ENCODE peak calls at places on chromosomes 3 and 15, in seven cellular contexts. I is trophoblast cell, K is mesenchymal stem cell, R is H1, C is IMR-90, P is H9, L is mesendoderm. O is an unnamed sample.

GRCh38 chr15:32799904-32800535 is 82.2 kb downstream of the GREM1 start:
- DNase-seq in R (no peak), C (no peak), I (no peak), P (no peak), K (no peak), L (no peak), O (no peak)

GRCh38 chr15:80480171-80480811 is 76.1 kb downstream of the ARNT2 start:
- DNase-seq in P (peak), R (no peak), C (no peak), I (no peak), L (peak), K (no peak), O (no peak)

GRCh38 chr3:114179575-114179974 is 723 bp upstream of the DRD3 start:
- DNase-seq in P (peak), L (peak), R (no peak), I (peak), K (peak), C (peak), O (no peak)

GRCh38 chr15:76099388-76099787 is 39.6 kb downstream of the TMEM266 start:
- DNase-seq in L (no peak), R (no peak), P (no peak), C (no peak), I (no peak), K (no peak), O (no peak)

GRCh38 chr3:87595798-87596197 is 319.4 kb upstream of the POU1F1 start:
- DNase-seq in K (no peak), R (no peak), L (no peak), P (no peak), C (no peak), I (no peak), O (no peak)

GRCh38 chr3:162729686-162730085 is 1233.1 kb downstream of the OTOL1 start:
- DNase-seq in C (peak), L (no peak), I (no peak), R (no peak), K (no peak), P (no peak), O (no peak)

GRCh38 chr3:100149130-100149529 is 34.8 kb upstream of the FILIP1L start:
- DNase-seq in I (no peak), C (no peak), P (no peak), K (no peak), L (no peak), R (no peak), O (no peak)

GRCh38 chr15:63708141-63708772 is 111.1 kb downstream of the FBXL22 start:
- DNase-seq in C (no peak), P (no peak), R (no peak), L (no peak), I (no peak), K (no peak), O (no peak)

GRCh38 chr3:15743587-15744009 is 54.2 kb downstream of the ANKRD28 start:
- DNase-seq in I (no peak), L (no peak), R (no peak), P (no peak), C (no peak), K (peak), O (no peak)

GRCh38 chr3:12246758-12247157 is 42.1 kb upstream of the PPARG start:
- DNase-seq in I (no peak), K (no peak), R (no peak), L (no peak), P (no peak), C (no peak), O (no peak)

GRCh38 chr15:67148196-67148701 is 82.8 kb downstream of the SMAD3 start:
- DNase-seq in L (no peak), R (no peak), I (peak), C (peak), P (no peak), K (peak), O (no peak)

GRCh38 chr15:44712108-44713005 is 1.0 kb downstream of the B2M start:
- DNase-seq in I (peak), L (peak), P (no peak), C (peak), R (no peak), K (peak), O (no peak)

GRCh38 chr3:152969557-152970300 is 134.8 kb downstream of the P2RY1 start:
- DNase-seq in I (peak), K (peak), R (no peak), C (no peak), L (peak), P (no peak), O (no peak)

GRCh38 chr3:144662729-144663128 is 691.1 kb downstream of the DIPK2A start:
- DNase-seq in C (no peak), P (no peak), L (no peak), I (no peak), R (no peak), K (no peak), O (no peak)

GRCh38 chr3:124246366-124246765 is 254.4 kb upstream of the ROPN1 start:
- DNase-seq in I (no peak), R (no peak), L (no peak), P (no peak), C (peak), K (no peak), O (no peak)

GRCh38 chr3:139655880-139656279 is 21.9 kb downstream of the NMNAT3 start:
- DNase-seq in K (no peak), L (no peak), I (peak), C (no peak), P (no peak), R (no peak), O (no peak)

GRCh38 chr3:20069178-20069532 is 28.9 kb downstream of the KAT2B start:
- DNase-seq in P (no peak), I (no peak), L (no peak), R (no peak), K (no peak), C (no peak), O (no peak)

GRCh38 chr3:148924572-148924971 is 59.5 kb downstream of the CPA3 start:
- DNase-seq in R (no peak), C (peak), L (no peak), P (no peak), I (no peak), K (peak), O (no peak)

GRCh38 chr3:159911011-159911663 is 77.5 kb upstream of the IL12A start:
- DNase-seq in K (peak), C (no peak), L (no peak), R (no peak), P (no peak), I (no peak), O (no peak)

GRCh38 chr3:102060814-102061213 is 211.5 kb downstream of the NFKBIZ start:
- DNase-seq in P (no peak), I (peak), R (no peak), K (peak), L (no peak), C (peak), O (no peak)

GRCh38 chr3:152474585-152474984 is 205.9 kb downstream of the MBNL1 start:
- DNase-seq in I (peak), K (peak), P (no peak), C (peak), R (no peak), L (peak), O (no peak)

GRCh38 chr3:11575964-11576363 is 67.8 kb downstream of the VGLL4 start:
- DNase-seq in I (no peak), C (no peak), L (no peak), P (no peak), K (no peak), R (no peak), O (no peak)

GRCh38 chr15:70268698-70269251 is 171.1 kb upstream of the TLE3 start:
- DNase-seq in P (no peak), C (no peak), I (no peak), R (no peak), K (no peak), L (peak), O (no peak)

GRCh38 chr15:53536479-53537120 is 222.9 kb downstream of the WDR72 start:
- DNase-seq in K (no peak), L (no peak), C (no peak), I (no peak), R (no peak), P (no peak), O (no peak)

GRCh38 chr3:49976942-49977341 is 37.0 kb downstream of the RBM6 start:
- DNase-seq in C (no peak), P (no peak), I (no peak), R (no peak), L (no peak), K (no peak), O (no peak)

GRCh38 chr3:88640581-88640980 is 466.8 kb upstream of the EPHA3 start:
- DNase-seq in R (no peak), P (no peak), C (no peak), K (no peak), I (no peak), L (no peak), O (no peak)

GRCh38 chr3:153970735-153971347 is 150.3 kb upstream of the ARHGEF26 start:
- DNase-seq in I (no peak), C (peak), L (no peak), R (no peak), P (no peak), K (peak), O (no peak)

GRCh38 chr3:10867384-10867783 is 51.4 kb downstream of the SLC6A11 start:
- DNase-seq in K (no peak), R (peak), L (peak), C (no peak), P (peak), I (peak), O (peak)

GRCh38 chr3:55486857-55487375 is at the start of gene WNT5A:
- DNase-seq in P (peak), I (peak), L (peak), R (no peak), C (no peak), K (peak), O (peak)

GRCh38 chr15:62569460-62570404 is 404.6 kb upstream of the C2CD4B start:
- DNase-seq in I (no peak), C (peak), R (no peak), P (no peak), L (no peak), K (peak), O (no peak)

GRCh38 chr3:14761121-14761672 is 57.6 kb upstream of the FGD5 start:
- DNase-seq in L (peak), P (peak), C (no peak), I (no peak), K (no peak), R (peak), O (no peak)

GRCh38 chr3:100562224-100562857 is 47.1 kb upstream of the ADGRG7 start:
- DNase-seq in C (no peak), R (no peak), I (no peak), P (no peak), L (no peak), K (no peak), O (no peak)

GRCh38 chr3:68889328-68889727 is 43.0 kb downstream of the TAFA4 start:
- DNase-seq in P (no peak), I (no peak), L (no peak), K (no peak), C (no peak), R (no peak), O (no peak)

DNA sequence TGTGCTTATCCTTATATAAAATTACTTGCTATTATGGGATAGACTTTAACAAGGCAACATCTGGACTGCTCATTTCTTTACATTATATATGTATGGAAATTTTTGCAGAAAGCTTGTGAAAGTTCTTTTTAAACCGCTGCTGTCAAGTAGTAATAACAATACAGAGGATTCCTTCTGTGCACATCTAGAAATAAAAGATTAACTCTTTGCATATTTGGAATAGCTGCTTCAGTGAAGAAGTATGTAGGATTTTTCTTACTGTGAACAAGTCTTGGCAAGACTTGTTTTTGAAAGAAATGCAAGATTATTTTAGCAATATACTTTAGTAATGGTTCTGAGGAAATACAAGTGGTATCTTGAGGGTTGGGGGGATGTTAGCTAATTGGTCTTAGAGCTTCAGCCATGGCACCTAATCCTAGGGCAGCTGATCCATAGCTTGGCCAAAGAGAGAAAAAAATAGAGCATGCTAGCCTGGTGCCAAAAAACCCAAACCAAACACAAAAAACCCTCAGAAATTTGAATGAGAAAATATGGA is 4.3 kb downstream of the PRKCI start:
- DNase-seq in I (peak), L (no peak), R (no peak), K (no peak), C (peak), P (no peak), O (no peak)
- H3K18ac ChIP-seq in I (no peak), L (peak), R (no peak), K (no peak), C (peak), P (no peak), O (no peak)

GRCh38 chr3:186978712-186979111 is 48.4 kb downstream of the ST6GAL1 start:
- DNase-seq in R (no peak), P (no peak), L (no peak), C (no peak), I (no peak), K (no peak), O (no peak)
- H4K8ac ChIP-seq in R (no peak), P (no peak), L (no peak), C (no peak), I (no peak), K (no peak), O (no peak)

GRCh38 chr15:58201536-58201935 is 63.4 kb downstream of the AQP9 start:
- DNase-seq in L (no peak), P (no peak), R (no peak), K (no peak), C (peak), I (no peak), O (no peak)
- H3K18ac ChIP-seq in L (no peak), P (no peak), R (no peak), K (no peak), C (no peak), I (no peak), O (no peak)

GRCh38 chr15:48279608-48280007 is 51.6 kb upstream of the DUT start:
- DNase-seq in K (no peak), C (no peak), I (no peak), L (no peak), P (no peak), R (no peak), O (no peak)

GRCh38 chr15:48283361-48284157 is 47.7 kb upstream of the DUT start:
- DNase-seq in P (no peak), C (no peak), I (no peak), L (no peak), K (peak), R (no peak), O (no peak)

GRCh38 chr15:48282186-48282585 is 49.0 kb upstream of the DUT start:
- DNase-seq in L (no peak), K (peak), C (peak), P (no peak), I (no peak), R (no peak), O (no peak)

GRCh38 chr15:48285329-48286214 is 45.7 kb upstream of the DUT start:
- DNase-seq in R (peak), C (peak), P (peak), L (peak), K (peak), I (peak), O (peak)

GRCh38 chr15:48281674-48282073 is 49.6 kb upstream of the DUT start:
- DNase-seq in I (no peak), C (peak), L (no peak), P (no peak), R (no peak), K (peak), O (no peak)
- H4K8ac ChIP-seq in I (no peak), C (no peak), L (no peak), P (no peak), R (no peak), K (no peak), O (no peak)

GRCh38 chr3:46889381-46890110 is 12.0 kb downstream of the PTH1R start:
- DNase-seq in C (no peak), L (no peak), K (no peak), I (no peak), R (no peak), P (no peak), O (no peak)
- H3K18ac ChIP-seq in C (no peak), L (no peak), K (no peak), I (no peak), R (no peak), P (no peak), O (peak)

DNA sequence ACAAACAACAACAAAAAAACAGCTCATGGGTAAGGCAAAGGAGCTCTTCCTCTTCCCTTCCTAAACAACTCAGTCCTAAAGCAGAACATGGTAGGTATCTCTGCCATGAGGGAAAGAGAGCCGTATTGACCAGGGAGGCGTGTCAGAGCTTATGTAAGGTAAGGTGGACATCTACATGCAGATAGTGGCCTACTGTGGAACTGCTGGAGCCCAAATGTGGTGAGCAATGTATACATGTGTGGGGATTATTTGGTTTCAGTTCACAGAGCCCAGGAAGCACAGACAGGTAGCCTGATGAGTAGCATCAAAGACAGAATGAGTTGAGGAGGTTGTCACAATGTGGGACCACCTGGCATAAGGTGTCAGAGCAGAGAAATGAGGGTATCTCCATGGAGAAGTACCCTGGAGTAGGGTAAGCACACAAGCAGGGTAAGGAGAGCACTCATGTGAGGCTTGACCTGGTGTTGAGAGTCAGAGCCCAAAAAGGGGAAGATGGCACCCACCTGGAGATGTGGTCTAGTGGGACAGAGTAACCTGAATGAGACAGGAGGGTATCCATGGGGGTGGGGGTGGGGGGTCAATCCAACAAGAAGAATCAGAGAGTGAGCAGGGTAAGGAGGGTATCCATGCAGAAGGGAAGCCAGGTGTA is 45.5 kb downstream of the DENND6A start:
- DNase-seq in P (no peak), I (no peak), K (no peak), L (no peak), R (no peak), C (no peak), O (no peak)
- H4K8ac ChIP-seq in P (no peak), I (no peak), K (no peak), L (no peak), R (no peak), C (no peak), O (no peak)

GRCh38 chr15:101101676-101102075 is 150.2 kb downstream of the CHSY1 start:
- DNase-seq in P (no peak), K (no peak), L (no peak), I (no peak), C (no peak), R (no peak), O (no peak)
- H3K18ac ChIP-seq in P (no peak), K (no peak), L (no peak), I (no peak), C (no peak), R (no peak), O (no peak)